ENCODE peak calls at places on chromosomes 3 and 15, in six cellular contexts. One of them, this sample, is unnamed.

GRCh38 chr3:23923786-23924185 is 6.9 kb downstream of the RPL15 start:
- DNase-seq in HL-60: no peak
- DNase-seq in A549: no peak
- DNase-seq in bronchial epithelial cell: no peak
- DNase-seq in ovary: no peak
- DNase-seq in AG10803: peak
- DNase-seq in this sample: peak

GRCh38 chr3:121690777-121691405 is 30.2 kb upstream of the HCLS1 start:
- DNase-seq in HL-60: no peak
- DNase-seq in A549: no peak
- DNase-seq in bronchial epithelial cell: no peak
- DNase-seq in ovary: no peak
- DNase-seq in AG10803: no peak
- DNase-seq in this sample: no peak

GRCh38 chr3:172678068-172678467 is 32.8 kb downstream of the NCEH1 start:
- DNase-seq in HL-60: no peak
- DNase-seq in A549: no peak
- DNase-seq in bronchial epithelial cell: peak
- DNase-seq in ovary: no peak
- DNase-seq in AG10803: peak
- DNase-seq in this sample: no peak

GRCh38 chr3:22713936-22714335 is 489.2 kb upstream of the UBE2E2 start:
- DNase-seq in HL-60: peak
- DNase-seq in A549: peak
- DNase-seq in bronchial epithelial cell: peak
- DNase-seq in ovary: no peak
- DNase-seq in AG10803: peak
- DNase-seq in this sample: peak

GRCh38 chr3:80307844-80308243 is 540.0 kb upstream of the ROBO1 start:
- DNase-seq in HL-60: no peak
- DNase-seq in A549: no peak
- DNase-seq in bronchial epithelial cell: no peak
- DNase-seq in ovary: no peak
- DNase-seq in AG10803: no peak
- DNase-seq in this sample: no peak

GRCh38 chr3:50256978-50257890 is 11.7 kb upstream of the SEMA3B start:
- DNase-seq in HL-60: peak
- DNase-seq in A549: no peak
- DNase-seq in bronchial epithelial cell: no peak
- DNase-seq in ovary: no peak
- DNase-seq in AG10803: no peak
- DNase-seq in this sample: peak

GRCh38 chr3:184145120-184145524 is 10.0 kb downstream of the EIF2B5 start:
- DNase-seq in HL-60: peak
- DNase-seq in A549: peak
- DNase-seq in bronchial epithelial cell: peak
- DNase-seq in ovary: no peak
- DNase-seq in AG10803: peak
- DNase-seq in this sample: peak

GRCh38 chr3:27719306-27720003 is 2.7 kb downstream of the EOMES start:
- DNase-seq in HL-60: no peak
- DNase-seq in A549: no peak
- DNase-seq in bronchial epithelial cell: no peak
- DNase-seq in ovary: no peak
- DNase-seq in AG10803: no peak
- DNase-seq in this sample: no peak

GRCh38 chr3:171113716-171114115 is 87.2 kb upstream of the SLC2A2 start:
- DNase-seq in HL-60: no peak
- DNase-seq in A549: no peak
- DNase-seq in bronchial epithelial cell: no peak
- DNase-seq in ovary: no peak
- DNase-seq in AG10803: no peak
- DNase-seq in this sample: no peak

DNA sequence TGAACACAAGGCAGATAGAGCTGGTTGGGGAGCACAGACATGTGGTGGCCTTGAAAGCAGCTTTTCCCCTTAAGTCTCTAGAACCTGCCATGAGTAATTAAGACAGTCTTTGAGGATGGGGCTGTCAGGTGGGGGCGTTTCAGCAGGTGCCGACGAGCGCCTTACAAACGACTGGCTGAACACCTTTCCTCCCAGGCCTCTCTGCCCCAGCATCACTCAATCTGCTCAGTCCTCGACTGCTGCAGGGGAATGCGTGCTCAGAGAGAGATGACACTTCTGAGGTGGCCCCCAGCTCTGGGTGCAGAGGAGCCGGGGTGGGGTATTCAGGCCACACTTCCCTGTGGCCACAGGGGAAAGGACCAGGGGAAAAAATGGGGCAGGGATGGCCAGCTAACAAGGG is 8.1 kb upstream of the NCKIPSD start:
- DNase-seq in HL-60: no peak
- DNase-seq in A549: no peak
- DNase-seq in bronchial epithelial cell: no peak
- DNase-seq in ovary: no peak
- DNase-seq in AG10803: no peak
- DNase-seq in this sample: no peak
- H3K4me3 ChIP-seq in HL-60: no peak
- H3K4me3 ChIP-seq in A549: no peak
- H3K4me3 ChIP-seq in bronchial epithelial cell: no peak
- H3K4me3 ChIP-seq in ovary: peak
- H3K4me3 ChIP-seq in AG10803: peak
- H3K4me3 ChIP-seq in this sample: peak

DNA sequence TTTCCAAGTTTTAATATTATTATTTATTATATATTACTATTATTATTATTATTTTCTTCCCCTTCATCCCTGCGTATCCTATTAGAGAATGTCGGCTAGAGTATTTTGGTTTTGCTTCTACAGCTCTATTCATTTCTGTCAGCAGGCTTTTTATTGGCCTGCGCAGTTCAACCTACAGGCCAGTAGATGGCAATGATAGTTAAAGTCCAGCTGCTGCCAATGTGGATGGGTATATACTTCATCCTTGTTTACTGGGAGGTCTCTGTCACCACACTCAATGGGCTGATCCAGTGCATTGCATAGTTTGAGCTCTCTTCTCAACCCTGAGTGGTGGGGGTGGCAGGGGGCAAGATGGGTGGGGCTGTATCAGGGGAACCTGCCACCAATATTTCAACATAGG is 799.8 kb downstream of the NSUN3 start:
- DNase-seq in HL-60: peak
- DNase-seq in A549: peak
- DNase-seq in bronchial epithelial cell: peak
- DNase-seq in ovary: no peak
- DNase-seq in AG10803: peak
- DNase-seq in this sample: peak
- TF ChIP-seq CTCF in HL-60: peak
- TF ChIP-seq CTCF in A549: peak
- TF ChIP-seq CTCF in bronchial epithelial cell: peak
- TF ChIP-seq CTCF in ovary: no peak
- TF ChIP-seq CTCF in AG10803: peak
- TF ChIP-seq CTCF in this sample: peak

GRCh38 chr3:98326494-98326893 is 27.2 kb upstream of the OR5K4 start:
- DNase-seq in HL-60: no peak
- DNase-seq in A549: no peak
- DNase-seq in bronchial epithelial cell: no peak
- DNase-seq in ovary: no peak
- DNase-seq in AG10803: no peak
- DNase-seq in this sample: no peak
- H3K4me3 ChIP-seq in HL-60: no peak
- H3K4me3 ChIP-seq in A549: no peak
- H3K4me3 ChIP-seq in bronchial epithelial cell: no peak
- H3K4me3 ChIP-seq in ovary: no peak
- H3K4me3 ChIP-seq in AG10803: no peak
- H3K4me3 ChIP-seq in this sample: no peak

GRCh38 chr3:43001556-43002121 is 22.5 kb downstream of the GASK1A start:
- DNase-seq in HL-60: no peak
- DNase-seq in A549: no peak
- DNase-seq in bronchial epithelial cell: no peak
- DNase-seq in ovary: peak
- DNase-seq in AG10803: no peak
- DNase-seq in this sample: no peak
- TF ChIP-seq CTCF in HL-60: no peak
- TF ChIP-seq CTCF in A549: no peak
- TF ChIP-seq CTCF in bronchial epithelial cell: no peak
- TF ChIP-seq CTCF in ovary: no peak
- TF ChIP-seq CTCF in AG10803: no peak
- TF ChIP-seq CTCF in this sample: no peak

GRCh38 chr3:128634075-128634611 is 16.5 kb downstream of the RPN1 start:
- DNase-seq in HL-60: no peak
- DNase-seq in A549: no peak
- DNase-seq in bronchial epithelial cell: no peak
- DNase-seq in ovary: no peak
- DNase-seq in AG10803: no peak
- DNase-seq in this sample: no peak

GRCh38 chr3:128629936-128630335 is 20.7 kb downstream of the RPN1 start:
- DNase-seq in HL-60: no peak
- DNase-seq in A549: no peak
- DNase-seq in bronchial epithelial cell: no peak
- DNase-seq in ovary: no peak
- DNase-seq in AG10803: no peak
- DNase-seq in this sample: no peak

DNA sequence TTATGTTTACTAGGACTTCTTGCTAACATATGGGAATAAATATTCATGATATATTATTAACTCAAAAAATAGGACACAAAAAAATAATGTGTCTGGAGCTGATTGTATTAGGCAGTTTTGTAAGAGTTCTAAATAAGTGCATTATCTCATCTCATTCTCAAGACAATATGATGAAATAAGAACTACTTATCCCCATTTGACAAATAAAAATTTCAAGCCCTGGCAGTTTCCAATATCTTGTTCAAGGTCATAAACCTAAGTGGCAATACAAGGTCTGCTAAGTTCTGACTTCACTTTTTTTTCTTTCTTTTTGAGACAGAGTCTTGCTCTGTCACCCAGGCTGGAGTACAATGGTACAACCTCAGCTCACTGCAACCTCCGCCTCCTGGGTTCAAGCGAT is 18.3 kb downstream of the RPN1 start:
- DNase-seq in HL-60: no peak
- DNase-seq in A549: no peak
- DNase-seq in bronchial epithelial cell: no peak
- DNase-seq in ovary: no peak
- DNase-seq in AG10803: no peak
- DNase-seq in this sample: no peak
- H3K4me3 ChIP-seq in HL-60: no peak
- H3K4me3 ChIP-seq in A549: no peak
- H3K4me3 ChIP-seq in bronchial epithelial cell: no peak
- H3K4me3 ChIP-seq in ovary: no peak
- H3K4me3 ChIP-seq in AG10803: no peak
- H3K4me3 ChIP-seq in this sample: no peak

GRCh38 chr15:49225572-49226281 is 55.7 kb downstream of the GALK2 start:
- DNase-seq in HL-60: no peak
- DNase-seq in A549: no peak
- DNase-seq in bronchial epithelial cell: peak
- DNase-seq in ovary: no peak
- DNase-seq in AG10803: no peak
- DNase-seq in this sample: peak
- TF ChIP-seq CTCF in HL-60: no peak
- TF ChIP-seq CTCF in A549: peak
- TF ChIP-seq CTCF in bronchial epithelial cell: no peak
- TF ChIP-seq CTCF in ovary: no peak
- TF ChIP-seq CTCF in AG10803: no peak
- TF ChIP-seq CTCF in this sample: peak

GRCh38 chr15:59298255-59298856 is 74.3 kb downstream of the MYO1E start:
- DNase-seq in HL-60: no peak
- DNase-seq in A549: no peak
- DNase-seq in bronchial epithelial cell: peak
- DNase-seq in ovary: no peak
- DNase-seq in AG10803: no peak
- DNase-seq in this sample: no peak

GRCh38 chr15:59299919-59300617 is 72.6 kb downstream of the MYO1E start:
- DNase-seq in HL-60: peak
- DNase-seq in A549: peak
- DNase-seq in bronchial epithelial cell: peak
- DNase-seq in ovary: no peak
- DNase-seq in AG10803: peak
- DNase-seq in this sample: peak

GRCh38 chr15:59298876-59299275 is 73.8 kb downstream of the MYO1E start:
- DNase-seq in HL-60: no peak
- DNase-seq in A549: no peak
- DNase-seq in bronchial epithelial cell: no peak
- DNase-seq in ovary: no peak
- DNase-seq in AG10803: no peak
- DNase-seq in this sample: no peak

GRCh38 chr15:59301527-59301926 is 71.1 kb downstream of the MYO1E start:
- DNase-seq in HL-60: no peak
- DNase-seq in A549: no peak
- DNase-seq in bronchial epithelial cell: no peak
- DNase-seq in ovary: no peak
- DNase-seq in AG10803: no peak
- DNase-seq in this sample: no peak

GRCh38 chr15:59300618-59301139 is 72.0 kb downstream of the MYO1E start:
- DNase-seq in HL-60: no peak
- DNase-seq in A549: no peak
- DNase-seq in bronchial epithelial cell: no peak
- DNase-seq in ovary: peak
- DNase-seq in AG10803: no peak
- DNase-seq in this sample: no peak
- H3K4me3 ChIP-seq in HL-60: no peak
- H3K4me3 ChIP-seq in A549: peak
- H3K4me3 ChIP-seq in bronchial epithelial cell: no peak
- H3K4me3 ChIP-seq in ovary: no peak
- H3K4me3 ChIP-seq in AG10803: peak
- H3K4me3 ChIP-seq in this sample: peak

DNA sequence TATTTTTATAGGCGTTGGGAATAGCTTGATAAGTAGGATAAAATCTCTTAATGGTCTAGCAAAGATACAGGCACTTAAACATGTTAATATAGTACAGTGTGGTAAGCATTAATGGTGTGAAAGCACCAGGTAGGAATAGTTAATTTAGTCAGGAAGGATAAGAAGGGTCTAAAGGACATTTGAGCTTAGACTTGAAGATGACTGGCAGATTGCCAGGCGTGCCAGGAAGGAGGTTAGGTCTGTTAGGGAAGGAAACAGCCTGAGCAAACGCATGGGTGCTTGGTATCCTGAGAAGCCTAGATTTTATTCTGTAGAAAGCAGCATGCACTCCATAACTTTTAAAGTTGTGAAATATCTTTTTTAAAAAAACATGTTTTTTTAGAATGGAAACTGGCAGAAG is 17.7 kb downstream of the SEC62 start:
- DNase-seq in HL-60: no peak
- DNase-seq in A549: no peak
- DNase-seq in bronchial epithelial cell: no peak
- DNase-seq in ovary: no peak
- DNase-seq in AG10803: no peak
- DNase-seq in this sample: no peak
- TF ChIP-seq CTCF in HL-60: no peak
- TF ChIP-seq CTCF in A549: no peak
- TF ChIP-seq CTCF in bronchial epithelial cell: no peak
- TF ChIP-seq CTCF in ovary: no peak
- TF ChIP-seq CTCF in AG10803: no peak
- TF ChIP-seq CTCF in this sample: no peak